ENCODE peak calls at places on chromosomes 7 and 10, in seven cellular contexts. G, Z, R, V, U, O and M are unnamed samples.

GRCh38 chr7:50792342-50793114 is 9.8 kb upstream of the GRB10 start:
- DNase-seq in G (peak), Z (peak), R (peak), V (no peak), U (no peak), O (peak), M (peak)

GRCh38 chr10:99337261-99337905 is 8.2 kb downstream of the CNNM1 start:
- DNase-seq in G (no peak), Z (no peak), R (no peak), V (no peak), U (no peak), O (no peak), M (no peak)

GRCh38 chr10:53491774-53492173 is 719.2 kb upstream of the MBL2 start:
- DNase-seq in G (no peak), Z (no peak), R (no peak), V (no peak), U (no peak), O (no peak), M (no peak)

GRCh38 chr7:139033346-139034114 is 2.3 kb downstream of the ZC3HAV1L start:
- DNase-seq in G (no peak), Z (peak), R (no peak), V (no peak), U (no peak), O (no peak), M (no peak)

GRCh38 chr7:68511281-68511680 is 1087.0 kb upstream of the AUTS2 start:
- DNase-seq in G (no peak), Z (no peak), R (no peak), V (no peak), U (no peak), O (no peak), M (no peak)

GRCh38 chr10:126904807-126905686 is at the start of gene DOCK1:
- DNase-seq in G (peak), Z (peak), R (peak), V (no peak), U (no peak), O (peak), M (peak)

GRCh38 chr7:155594163-155594732 is 47.9 kb upstream of the CNPY1 start:
- DNase-seq in G (no peak), Z (no peak), R (no peak), V (no peak), U (no peak), O (no peak), M (no peak)

GRCh38 chr7:138008588-138009349 is 6.9 kb upstream of the CREB3L2 start:
- DNase-seq in G (no peak), Z (peak), R (peak), V (no peak), U (no peak), O (peak), M (peak)

GRCh38 chr7:43291789-43292188 is 179.3 kb downstream of the HECW1 start:
- DNase-seq in G (no peak), Z (no peak), R (no peak), V (no peak), U (no peak), O (no peak), M (no peak)

GRCh38 chr7:100719523-100720319 is 547 bp upstream of the EPO start:
- DNase-seq in G (no peak), Z (peak), R (no peak), V (no peak), U (no peak), O (no peak), M (peak)
- TF ChIP-seq CTCF in G (no peak), Z (peak), R (no peak), V (no peak), U (peak), O (peak), M (peak)

DNA sequence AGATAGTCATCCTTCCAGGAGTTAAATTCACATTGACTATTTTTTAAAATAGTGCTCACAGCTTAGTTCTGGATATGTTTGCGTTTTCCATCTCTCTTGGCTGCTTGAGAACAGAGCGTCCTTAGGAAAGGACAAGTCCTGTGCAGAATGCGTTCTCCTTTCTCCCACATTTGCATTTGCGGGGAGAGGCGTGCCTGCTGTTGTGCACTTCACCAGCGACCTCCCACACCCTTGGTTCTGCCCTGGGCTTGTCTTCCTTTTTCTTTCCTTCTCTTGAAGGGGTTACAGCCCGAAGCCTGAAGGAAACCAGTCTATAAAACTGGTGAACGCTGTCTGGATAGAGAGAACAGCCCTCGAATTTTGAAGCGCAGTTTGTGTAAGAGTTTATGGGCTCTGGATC is 367.1 kb downstream of the DPP6 start:
- DNase-seq in G (no peak), Z (no peak), R (no peak), V (no peak), U (no peak), O (no peak), M (no peak)
- H3K4me3 ChIP-seq in G (no peak), Z (no peak), R (no peak), V (no peak), U (no peak), O (no peak), M (no peak)

DNA sequence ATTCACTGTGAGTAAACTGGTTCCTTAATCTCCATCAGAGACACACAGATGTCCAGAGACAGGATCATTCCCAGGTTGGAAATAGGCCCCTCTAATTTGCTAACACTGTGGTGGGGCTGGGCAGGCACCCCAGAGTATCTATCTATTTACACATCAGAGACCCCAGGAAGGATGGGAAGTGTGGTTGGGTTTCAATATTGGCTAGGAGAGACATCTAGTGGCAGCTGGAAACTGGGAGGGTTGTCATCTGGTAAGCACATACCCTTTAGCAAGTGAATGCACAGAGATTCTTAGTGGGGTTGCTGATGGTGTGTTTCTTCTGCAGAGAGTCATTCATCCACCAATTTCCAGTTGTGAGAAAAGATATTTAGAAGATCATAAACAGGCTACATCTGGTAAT is 36.0 kb upstream of the NRG3 start:
- DNase-seq in G (no peak), Z (peak), R (no peak), V (no peak), U (no peak), O (no peak), M (no peak)
- TF ChIP-seq CTCF in G (no peak), Z (no peak), R (no peak), V (peak), U (no peak), O (no peak), M (no peak)

GRCh38 chr10:117929321-117930067 is 117.2 kb downstream of the RAB11FIP2 start:
- DNase-seq in G (no peak), Z (no peak), R (no peak), V (no peak), U (no peak), O (no peak), M (no peak)
- H3K4me3 ChIP-seq in G (no peak), Z (no peak), R (no peak), V (no peak), U (no peak), O (no peak), M (no peak)

DNA sequence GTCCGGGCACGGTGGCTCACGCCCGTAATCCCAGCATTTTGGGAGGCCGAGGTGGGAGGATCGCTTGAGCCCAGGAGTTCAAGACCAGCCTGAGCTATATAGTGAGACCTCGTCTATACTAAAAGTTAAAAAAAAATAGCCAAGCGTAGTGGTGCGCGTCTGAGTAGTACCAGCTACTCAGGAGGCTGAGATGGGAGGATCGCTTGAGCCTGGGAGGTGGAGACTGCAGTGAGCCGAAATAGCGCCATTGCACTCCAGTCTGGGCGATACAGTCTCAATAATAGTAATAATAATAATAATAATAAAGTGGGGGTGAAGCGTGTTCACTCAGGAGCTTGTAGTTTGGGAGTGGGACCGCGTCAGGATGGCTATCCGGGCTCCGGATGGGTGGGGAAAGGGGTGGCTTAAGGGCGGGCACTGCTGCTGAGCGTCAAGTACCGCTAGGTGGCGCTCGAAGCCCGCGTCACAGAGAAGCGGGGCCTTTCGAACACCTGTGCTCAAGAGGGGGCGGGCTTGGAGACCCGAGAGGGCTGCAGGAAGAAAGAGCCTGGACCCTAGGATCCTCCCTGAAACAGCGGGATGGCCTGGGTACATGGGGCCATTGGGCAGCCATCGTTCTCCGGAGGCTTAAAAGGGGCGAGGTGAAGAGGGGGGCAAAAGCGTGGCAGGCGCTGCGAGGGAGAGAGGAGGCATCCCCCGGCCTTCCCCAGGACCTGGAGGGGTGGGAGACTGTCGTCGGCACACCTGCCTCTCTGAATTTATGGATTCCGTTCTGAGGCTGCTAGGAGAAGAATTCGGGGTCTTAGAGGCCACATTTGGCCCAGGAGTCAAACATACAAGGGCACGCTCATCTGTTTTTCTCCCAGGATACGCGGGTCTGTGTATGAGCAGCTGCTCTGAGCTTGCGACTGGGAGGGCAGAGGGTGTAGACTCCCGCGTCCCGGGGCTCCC is 14.5 kb downstream of the LBX1 start:
- DNase-seq in G (no peak), Z (peak), R (peak), V (peak), U (no peak), O (peak), M (peak)
- TF ChIP-seq CTCF in G (peak), Z (peak), R (peak), V (peak), U (peak), O (peak), M (peak)

DNA sequence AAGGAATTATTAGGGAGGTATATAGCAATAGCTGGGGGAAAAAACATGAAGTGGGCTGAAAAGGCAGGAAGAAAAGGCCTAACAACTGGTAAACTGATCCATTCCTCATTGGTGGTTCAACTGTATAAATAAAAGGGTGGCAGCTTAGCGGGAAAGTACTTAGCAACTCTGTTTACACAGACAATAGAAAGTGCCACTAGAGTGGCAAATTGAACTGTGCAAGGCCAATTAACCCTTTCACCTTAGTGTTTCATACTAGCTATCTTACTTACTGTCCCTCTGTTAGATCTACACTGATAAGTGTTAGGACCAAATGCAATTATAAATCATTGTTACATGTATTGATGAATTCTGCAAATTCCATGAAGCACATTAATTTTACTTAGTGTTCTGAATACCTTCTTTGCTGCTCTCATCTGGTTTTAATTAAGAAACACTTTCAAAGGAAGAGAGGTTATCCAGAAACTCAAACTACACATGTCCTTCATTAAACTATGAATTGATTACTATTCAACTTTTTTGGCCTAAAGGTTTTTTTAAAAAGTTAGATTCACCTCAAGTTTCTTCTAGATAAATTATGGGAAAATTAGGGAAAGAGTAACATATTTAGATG is 28.0 kb downstream of the DNAJC1 start:
- DNase-seq in G (no peak), Z (no peak), R (no peak), V (no peak), U (no peak), O (no peak), M (no peak)
- H3K4me3 ChIP-seq in G (no peak), Z (no peak), R (no peak), V (no peak), U (no peak), O (no peak), M (no peak)

GRCh38 chr7:128869944-128870285 is 7.3 kb downstream of the ATP6V1F start:
- DNase-seq in G (no peak), Z (no peak), R (no peak), V (no peak), U (no peak), O (no peak), M (no peak)

GRCh38 chr7:128869138-128869943 is 6.7 kb downstream of the ATP6V1F start:
- DNase-seq in G (no peak), Z (peak), R (peak), V (peak), U (no peak), O (peak), M (no peak)

GRCh38 chr7:128873234-128873633 is 10.6 kb downstream of the ATP6V1F start:
- DNase-seq in G (no peak), Z (no peak), R (no peak), V (no peak), U (no peak), O (no peak), M (no peak)

GRCh38 chr7:128872394-128872824 is 9.8 kb downstream of the ATP6V1F start:
- DNase-seq in G (no peak), Z (peak), R (no peak), V (no peak), U (no peak), O (no peak), M (no peak)

GRCh38 chr7:128871050-128871449 is 8.4 kb downstream of the ATP6V1F start:
- DNase-seq in G (no peak), Z (no peak), R (no peak), V (no peak), U (no peak), O (no peak), M (no peak)
- TF ChIP-seq CTCF in G (no peak), Z (no peak), R (no peak), V (no peak), U (no peak), O (no peak), M (no peak)

DNA sequence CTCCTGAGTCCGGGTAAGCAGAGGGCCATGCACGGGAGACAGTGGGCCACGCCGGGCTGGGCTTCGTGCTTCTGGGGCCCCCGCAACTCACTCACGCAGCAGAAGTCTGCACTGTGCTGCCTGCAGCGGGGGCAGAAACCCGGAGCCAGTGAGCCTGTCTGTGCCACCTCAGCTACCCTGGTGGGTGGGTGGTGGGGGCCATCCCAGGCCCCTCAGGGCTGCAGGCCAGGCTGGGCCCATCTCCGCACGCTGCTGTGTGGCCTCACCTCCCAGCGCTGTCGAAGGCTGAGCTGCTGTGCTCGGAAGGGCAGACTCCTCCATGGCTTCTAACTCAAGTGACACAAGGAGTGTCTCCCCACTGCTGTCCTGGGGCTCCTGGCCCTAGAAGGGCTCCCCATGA is 125.5 kb downstream of the FAM53B start:
- DNase-seq in G (no peak), Z (no peak), R (no peak), V (no peak), U (no peak), O (no peak), M (no peak)
- H3K4me3 ChIP-seq in G (no peak), Z (no peak), R (no peak), V (no peak), U (no peak), O (no peak), M (no peak)

GRCh38 chr10:100516847-100517246 is 2.8 kb downstream of the SEC31B start:
- DNase-seq in G (no peak), Z (no peak), R (no peak), V (no peak), U (no peak), O (no peak), M (no peak)
- TF ChIP-seq CTCF in G (no peak), Z (no peak), R (no peak), V (peak), U (no peak), O (no peak), M (no peak)

GRCh38 chr10:69320521-69320920 is 42.2 kb downstream of the HK1 start:
- DNase-seq in G (no peak), Z (no peak), R (no peak), V (no peak), U (no peak), O (no peak), M (no peak)
- H3K4me3 ChIP-seq in G (peak), Z (peak), R (no peak), V (peak), U (peak), O (no peak), M (peak)